ENCODE peak calls at places on chromosome 21, in six cellular contexts. One of them, this sample, is unnamed.
A peak's percentile ranks its signal among the peaks of the same experiment; 100 is the strongest.

GRCh38 chr21:37984416-37984815 is 68.2 kb upstream of the KCNJ6 start:
- DNase-seq in breast epithelium: no peak
- DNase-seq in heart right ventricle: no peak
- DNase-seq in prostate gland: no peak
- DNase-seq in left lung: no peak
- DNase-seq in AG04450: no peak
- DNase-seq in this sample: no peak

GRCh38 chr21:42037943-42038342 is 27.8 kb upstream of the ZBTB21 start:
- DNase-seq in breast epithelium: no peak
- DNase-seq in heart right ventricle: no peak
- DNase-seq in prostate gland: no peak
- DNase-seq in left lung: peak; percentile 41
- DNase-seq in AG04450: no peak
- DNase-seq in this sample: no peak

GRCh38 chr21:33801424-33802405 is 113.9 kb downstream of the ATP5PO start:
- DNase-seq in breast epithelium: peak; percentile 63
- DNase-seq in heart right ventricle: no peak
- DNase-seq in prostate gland: peak; percentile 95
- DNase-seq in left lung: no peak
- DNase-seq in AG04450: peak; percentile 23
- DNase-seq in this sample: peak; percentile 53

GRCh38 chr21:26849428-26850115 is 4.4 kb upstream of the ADAMTS1 start:
- DNase-seq in breast epithelium: no peak
- DNase-seq in heart right ventricle: peak; percentile 53
- DNase-seq in prostate gland: no peak
- DNase-seq in left lung: no peak
- DNase-seq in AG04450: no peak
- DNase-seq in this sample: peak; percentile 57

GRCh38 chr21:35381743-35382310 is 332.7 kb upstream of the RUNX1 start:
- DNase-seq in breast epithelium: no peak
- DNase-seq in heart right ventricle: no peak
- DNase-seq in prostate gland: no peak
- DNase-seq in left lung: no peak
- DNase-seq in AG04450: no peak
- DNase-seq in this sample: no peak

GRCh38 chr21:39083377-39084008 is 99.8 kb downstream of the PSMG1 start:
- DNase-seq in breast epithelium: no peak
- DNase-seq in heart right ventricle: no peak
- DNase-seq in prostate gland: peak; percentile 73
- DNase-seq in left lung: no peak
- DNase-seq in AG04450: no peak
- DNase-seq in this sample: no peak

GRCh38 chr21:15437873-15438272 is 291.9 kb upstream of the USP25 start:
- DNase-seq in breast epithelium: no peak
- DNase-seq in heart right ventricle: no peak
- DNase-seq in prostate gland: no peak
- DNase-seq in left lung: no peak
- DNase-seq in AG04450: no peak
- DNase-seq in this sample: no peak

GRCh38 chr21:39319814-39320332 is 6.4 kb upstream of the BRWD1 start:
- DNase-seq in breast epithelium: no peak
- DNase-seq in heart right ventricle: peak; percentile 21
- DNase-seq in prostate gland: no peak
- DNase-seq in left lung: no peak
- DNase-seq in AG04450: no peak
- DNase-seq in this sample: no peak

GRCh38 chr21:33268736-33269441 is 2.7 kb downstream of the IL10RB start:
- DNase-seq in breast epithelium: peak; percentile 96
- DNase-seq in heart right ventricle: no peak
- DNase-seq in prostate gland: peak; percentile 93
- DNase-seq in left lung: peak; percentile 92
- DNase-seq in AG04450: no peak
- DNase-seq in this sample: peak; percentile 98

GRCh38 chr21:36964398-36964797 is 2.1 kb downstream of the HLCS start:
- DNase-seq in breast epithelium: no peak
- DNase-seq in heart right ventricle: no peak
- DNase-seq in prostate gland: no peak
- DNase-seq in left lung: no peak
- DNase-seq in AG04450: no peak
- DNase-seq in this sample: no peak

GRCh38 chr21:38303300-38303699 is 46.5 kb downstream of the KCNJ15 start:
- DNase-seq in breast epithelium: no peak
- DNase-seq in heart right ventricle: no peak
- DNase-seq in prostate gland: peak; percentile 90
- DNase-seq in left lung: no peak
- DNase-seq in AG04450: no peak
- DNase-seq in this sample: no peak

GRCh38 chr21:36403713-36404112 is 18.5 kb downstream of the CHAF1B start:
- DNase-seq in breast epithelium: no peak
- DNase-seq in heart right ventricle: no peak
- DNase-seq in prostate gland: no peak
- DNase-seq in left lung: no peak
- DNase-seq in AG04450: no peak
- DNase-seq in this sample: no peak

GRCh38 chr21:36728371-36729111 is 29.6 kb downstream of the SIM2 start:
- DNase-seq in breast epithelium: peak; percentile 39
- DNase-seq in heart right ventricle: no peak
- DNase-seq in prostate gland: no peak
- DNase-seq in left lung: no peak
- DNase-seq in AG04450: no peak
- DNase-seq in this sample: no peak

GRCh38 chr21:14080040-14080763 is 130.6 kb downstream of the LIPI start:
- DNase-seq in breast epithelium: no peak
- DNase-seq in heart right ventricle: no peak
- DNase-seq in prostate gland: no peak
- DNase-seq in left lung: peak; percentile 58
- DNase-seq in AG04450: no peak
- DNase-seq in this sample: no peak

GRCh38 chr21:16978309-16978895 is 534.4 kb upstream of the CXADR start:
- DNase-seq in breast epithelium: no peak
- DNase-seq in heart right ventricle: no peak
- DNase-seq in prostate gland: no peak
- DNase-seq in left lung: peak; percentile 18
- DNase-seq in AG04450: no peak
- DNase-seq in this sample: no peak
- H3K9me3 ChIP-seq in breast epithelium: no peaks in the 10 kb centered on the region
- H3K9me3 ChIP-seq in heart right ventricle: no peaks in the 10 kb centered on the region
- H3K9me3 ChIP-seq in prostate gland: no peaks in the 10 kb centered on the region
- H3K9me3 ChIP-seq in left lung: no peaks in the 10 kb centered on the region
- H3K9me3 ChIP-seq in AG04450: no peaks in the 10 kb centered on the region
- H3K9me3 ChIP-seq in this sample: no peaks in the 10 kb centered on the region

GRCh38 chr21:29174607-29175013 is 44.2 kb downstream of the MAP3K7CL start:
- DNase-seq in breast epithelium: no peak
- DNase-seq in heart right ventricle: no peak
- DNase-seq in prostate gland: no peak
- DNase-seq in left lung: no peak
- DNase-seq in AG04450: no peak
- DNase-seq in this sample: no peak

GRCh38 chr21:29175408-29176147 is 45.1 kb downstream of the MAP3K7CL start:
- DNase-seq in breast epithelium: no peak
- DNase-seq in heart right ventricle: no peak
- DNase-seq in prostate gland: peak; percentile 81
- DNase-seq in left lung: no peak
- DNase-seq in AG04450: no peak
- DNase-seq in this sample: peak; percentile 59

GRCh38 chr21:29170935-29171334 is 40.5 kb downstream of the MAP3K7CL start:
- DNase-seq in breast epithelium: no peak
- DNase-seq in heart right ventricle: no peak
- DNase-seq in prostate gland: no peak
- DNase-seq in left lung: no peak
- DNase-seq in AG04450: no peak
- DNase-seq in this sample: no peak

GRCh38 chr21:29168874-29169273 is 38.4 kb downstream of the MAP3K7CL start:
- DNase-seq in breast epithelium: no peak
- DNase-seq in heart right ventricle: no peak
- DNase-seq in prostate gland: no peak
- DNase-seq in left lung: no peak
- DNase-seq in AG04450: no peak
- DNase-seq in this sample: no peak

GRCh38 chr21:29172282-29172681 is 41.8 kb downstream of the MAP3K7CL start:
- DNase-seq in breast epithelium: no peak
- DNase-seq in heart right ventricle: no peak
- DNase-seq in prostate gland: no peak
- DNase-seq in left lung: no peak
- DNase-seq in AG04450: no peak
- DNase-seq in this sample: no peak
- H3K27ac ChIP-seq in breast epithelium: no peak overlapping the region
- H3K27ac ChIP-seq in heart right ventricle: no peak overlapping the region
- H3K27ac ChIP-seq in prostate gland: no peak overlapping the region
- H3K27ac ChIP-seq in left lung: no peak overlapping the region
- H3K27ac ChIP-seq in AG04450: no peak overlapping the region
- H3K27ac ChIP-seq in this sample: no peak overlapping the region

GRCh38 chr21:28607545-28607944 is 385.1 kb downstream of the LTN1 start:
- DNase-seq in breast epithelium: no peak
- DNase-seq in heart right ventricle: no peak
- DNase-seq in prostate gland: no peak
- DNase-seq in left lung: no peak
- DNase-seq in AG04450: no peak
- DNase-seq in this sample: no peak

GRCh38 chr21:28602581-28602980 is 390.1 kb downstream of the LTN1 start:
- DNase-seq in breast epithelium: no peak
- DNase-seq in heart right ventricle: no peak
- DNase-seq in prostate gland: no peak
- DNase-seq in left lung: no peak
- DNase-seq in AG04450: no peak
- DNase-seq in this sample: no peak

GRCh38 chr21:28601708-28602107 is 391.0 kb downstream of the LTN1 start:
- DNase-seq in breast epithelium: no peak
- DNase-seq in heart right ventricle: no peak
- DNase-seq in prostate gland: no peak
- DNase-seq in left lung: no peak
- DNase-seq in AG04450: peak; percentile 4
- DNase-seq in this sample: no peak

GRCh38 chr21:28608646-28609045 is 384.0 kb downstream of the LTN1 start:
- DNase-seq in breast epithelium: no peak
- DNase-seq in heart right ventricle: no peak
- DNase-seq in prostate gland: no peak
- DNase-seq in left lung: no peak
- DNase-seq in AG04450: no peak
- DNase-seq in this sample: no peak

GRCh38 chr21:28605138-28605537 is 387.5 kb downstream of the LTN1 start:
- DNase-seq in breast epithelium: no peak
- DNase-seq in heart right ventricle: no peak
- DNase-seq in prostate gland: no peak
- DNase-seq in left lung: no peak
- DNase-seq in AG04450: no peak
- DNase-seq in this sample: no peak
- H3K9me3 ChIP-seq in breast epithelium: peaks cover 4% of the 10 kb centered on the region
- H3K9me3 ChIP-seq in heart right ventricle: peaks cover 18% of the 10 kb centered on the region
- H3K9me3 ChIP-seq in prostate gland: no peaks in the 10 kb centered on the region
- H3K9me3 ChIP-seq in left lung: no peaks in the 10 kb centered on the region
- H3K9me3 ChIP-seq in AG04450: peaks cover 3% of the 10 kb centered on the region
- H3K9me3 ChIP-seq in this sample: no peaks in the 10 kb centered on the region

GRCh38 chr21:45100866-45101265 is 26.5 kb downstream of the ADARB1 start:
- DNase-seq in breast epithelium: no peak
- DNase-seq in heart right ventricle: no peak
- DNase-seq in prostate gland: no peak
- DNase-seq in left lung: peak; percentile 74
- DNase-seq in AG04450: no peak
- DNase-seq in this sample: no peak
- H3K27ac ChIP-seq in breast epithelium: no peak overlapping the region
- H3K27ac ChIP-seq in heart right ventricle: no peak overlapping the region
- H3K27ac ChIP-seq in prostate gland: no peak overlapping the region
- H3K27ac ChIP-seq in left lung: no peak overlapping the region
- H3K27ac ChIP-seq in AG04450: no peak overlapping the region
- H3K27ac ChIP-seq in this sample: no peak overlapping the region

DNA sequence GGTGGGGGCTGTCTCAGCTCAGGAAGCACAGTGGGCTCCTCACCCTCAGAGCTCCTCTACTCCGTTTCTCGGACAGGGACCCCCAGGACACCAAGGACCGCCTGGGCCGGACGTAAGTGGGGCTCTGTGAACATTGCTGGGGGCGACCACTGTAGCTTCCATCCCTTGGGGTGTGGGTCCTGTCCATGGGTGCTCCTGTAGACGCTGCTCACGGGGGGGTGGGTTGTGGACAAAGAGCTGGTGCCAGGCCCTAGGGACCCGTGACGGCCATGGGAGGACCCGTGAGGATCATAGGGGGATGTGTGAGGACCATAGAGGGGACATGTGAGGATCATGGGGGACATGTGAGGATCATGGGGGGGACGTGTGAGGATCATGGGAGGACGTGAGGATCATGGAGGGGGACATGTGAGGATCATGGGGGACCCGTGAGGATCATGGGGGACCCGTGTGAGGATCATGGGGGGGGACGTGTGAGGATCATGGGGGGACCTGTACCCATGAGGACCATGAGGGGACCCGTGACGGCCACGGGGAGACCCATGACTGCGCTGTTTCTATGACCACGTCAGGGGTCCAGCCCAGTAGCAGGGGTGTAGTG is 18.1 kb downstream of the COL6A1 start:
- DNase-seq in breast epithelium: no peak
- DNase-seq in heart right ventricle: peak; percentile 3
- DNase-seq in prostate gland: no peak
- DNase-seq in left lung: no peak
- DNase-seq in AG04450: no peak
- DNase-seq in this sample: no peak
- H3K9me3 ChIP-seq in breast epithelium: peaks cover 4% of the 10 kb centered on the region
- H3K9me3 ChIP-seq in heart right ventricle: no peaks in the 10 kb centered on the region
- H3K9me3 ChIP-seq in prostate gland: no peaks in the 10 kb centered on the region
- H3K9me3 ChIP-seq in left lung: no peaks in the 10 kb centered on the region
- H3K9me3 ChIP-seq in AG04450: peaks cover 58% of the 10 kb centered on the region
- H3K9me3 ChIP-seq in this sample: no peaks in the 10 kb centered on the region

This sample was measured in body of pancreas.